ENCODE peak calls at places on chromosomes 1 and 21, in five cellular contexts. D is pancreas, R is brain microvascular endothelial cell, S is thoracic aorta, M is ascending aorta. L is an unnamed sample.
A peak's percentile ranks its signal among the peaks of the same experiment; 100 is the strongest.

GRCh38 chr1:217343907-217344306 is 287.0 kb downstream of the GPATCH2 start:
- DNase-seq in S (no peak), R (no peak), D (no peak), M (no peak), L (no peak)

GRCh38 chr1:147496571-147496970 is 44.7 kb upstream of the BCL9 start:
- DNase-seq in M (no peak), S (no peak), D (peak; percentile 17), R (peak; percentile 45), L (peak; percentile 33)

GRCh38 chr1:224114787-224115175 is 870 bp downstream of the FBXO28 start:
- DNase-seq in R (no peak), D (no peak), M (no peak), S (no peak), L (no peak)

GRCh38 chr1:11913291-11913690 is 12.9 kb downstream of the KIAA2013 start:
- DNase-seq in R (no peak), D (no peak), S (no peak), M (no peak), L (no peak)

GRCh38 chr1:56958526-56958925 is 7.3 kb downstream of the C8B start:
- DNase-seq in S (no peak), M (no peak), D (no peak), R (peak; percentile 42), L (no peak)

GRCh38 chr1:41639332-41639936 is 155.0 kb upstream of the EDN2 start:
- DNase-seq in R (peak; percentile 84), M (no peak), D (no peak), S (no peak), L (peak; percentile 76)

GRCh38 chr1:97192872-97193572 is 471.4 kb downstream of the PTBP2 start:
- DNase-seq in R (peak; percentile 98), S (no peak), D (no peak), M (no peak), L (no peak)

GRCh38 chr1:117512728-117513321 is 93.0 kb upstream of the TENT5C start:
- DNase-seq in S (no peak), M (no peak), R (no peak), D (no peak), L (no peak)

GRCh38 chr1:32972814-32973428 is 8.3 kb upstream of the RNF19B start:
- DNase-seq in D (peak; percentile 65), R (no peak), M (no peak), S (no peak), L (peak; percentile 79)

GRCh38 chr1:36321119-36321951 is 2.1 kb downstream of the EVA1B start:
- DNase-seq in R (peak; percentile 65), D (no peak), M (no peak), S (no peak), L (no peak)

GRCh38 chr21:33968082-33968997 is 52.7 kb upstream of the ATP5PO start:
- DNase-seq in M (no peak), S (no peak), R (peak; percentile 64), D (no peak), L (no peak)

GRCh38 chr1:29786195-29786594 is 549.9 kb downstream of the PTPRU start:
- DNase-seq in M (no peak), S (no peak), R (no peak), D (no peak), L (no peak)
- H3K27ac ChIP-seq in M (no peak overlapping the region), S (no peak overlapping the region), R (no peak overlapping the region), D (no peak overlapping the region), L (no peak overlapping the region)

DNA sequence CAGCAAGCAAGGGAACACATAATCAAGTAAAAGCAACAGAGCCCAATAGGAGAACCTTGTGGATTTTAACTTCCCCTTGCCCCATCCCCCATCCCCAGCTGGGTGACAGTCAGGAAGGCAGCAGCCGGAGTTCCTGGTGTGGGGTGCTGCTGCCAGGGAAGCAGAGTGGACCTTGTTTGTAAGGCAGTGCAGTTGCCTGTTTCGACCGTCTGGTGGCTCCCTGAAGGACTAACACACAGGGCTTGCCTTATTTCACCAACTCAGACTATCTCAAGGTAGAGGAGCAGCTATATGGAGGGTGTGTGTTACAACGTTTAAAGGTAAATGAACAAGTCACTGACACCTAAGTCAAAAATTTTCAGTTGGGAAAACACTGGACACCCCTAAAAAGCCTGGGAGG is 6.6 kb downstream of the KRTAP10-8 start:
- DNase-seq in M (no peak), S (no peak), D (no peak), R (peak; percentile 7), L (no peak)
- TF ChIP-seq CTCF in M (no peak), S (no peak), D (no peak), R (peak; percentile 14), L (no peak)

DNA sequence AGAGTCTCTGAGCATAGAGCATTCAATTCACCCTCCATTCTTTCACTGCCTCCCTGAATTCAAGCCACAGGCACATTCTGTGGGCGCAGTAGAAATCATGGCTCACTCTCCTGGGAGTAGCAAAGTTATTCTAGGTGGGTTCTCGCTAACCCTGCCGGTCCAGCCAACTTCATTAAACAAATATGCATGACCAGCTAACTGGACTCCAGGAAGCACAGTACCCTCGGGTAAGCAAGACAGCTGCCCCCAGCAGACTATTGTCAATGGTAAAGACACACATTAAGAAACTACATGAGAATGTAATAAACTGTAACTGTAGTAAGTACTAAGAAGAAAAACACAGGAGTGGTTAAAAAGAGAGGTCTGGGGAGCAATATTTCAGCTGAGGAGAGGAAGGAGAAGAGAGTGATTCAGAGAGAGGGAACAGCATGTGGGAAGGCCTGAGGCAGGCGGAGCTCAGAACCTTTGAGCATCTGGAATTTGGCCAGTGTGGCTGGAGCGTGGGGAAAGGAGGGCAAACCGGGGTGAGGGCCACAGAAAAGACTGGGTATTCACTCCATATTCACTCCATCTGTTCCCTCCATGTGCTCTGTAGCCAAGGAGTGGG is 7.4 kb downstream of the SLC2A5 start:
- DNase-seq in M (no peak), R (peak; percentile 18), D (no peak), S (no peak), L (no peak)
- H3K27ac ChIP-seq in M (no peak overlapping the region), R (no peak overlapping the region), D (no peak overlapping the region), S (no peak overlapping the region), L (no peak overlapping the region)

DNA sequence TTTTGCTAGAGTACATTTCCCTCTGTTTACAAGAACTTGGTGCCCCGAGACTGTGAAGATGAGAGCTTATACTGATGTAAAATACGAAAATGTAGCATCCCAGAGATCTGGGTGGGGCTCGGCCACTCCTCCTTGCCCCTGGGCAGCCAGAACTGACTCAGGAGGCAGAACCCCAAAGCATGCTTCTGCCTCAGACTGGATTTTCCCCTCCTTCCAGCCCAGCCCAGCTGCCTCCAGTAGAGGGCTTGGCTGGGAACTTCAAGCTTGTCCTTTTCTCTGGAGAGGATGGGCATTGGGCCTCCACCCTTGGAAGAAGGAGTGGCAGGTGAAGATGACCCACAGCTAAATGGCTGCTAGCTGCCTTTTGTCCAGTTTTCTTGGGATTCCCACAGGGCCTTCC is 24.3 kb upstream of the BTG2 start:
- DNase-seq in D (no peak), S (no peak), R (no peak), M (no peak), L (no peak)
- TF ChIP-seq CTCF in D (no peak), S (no peak), R (peak; percentile 22), M (no peak), L (no peak)

DNA sequence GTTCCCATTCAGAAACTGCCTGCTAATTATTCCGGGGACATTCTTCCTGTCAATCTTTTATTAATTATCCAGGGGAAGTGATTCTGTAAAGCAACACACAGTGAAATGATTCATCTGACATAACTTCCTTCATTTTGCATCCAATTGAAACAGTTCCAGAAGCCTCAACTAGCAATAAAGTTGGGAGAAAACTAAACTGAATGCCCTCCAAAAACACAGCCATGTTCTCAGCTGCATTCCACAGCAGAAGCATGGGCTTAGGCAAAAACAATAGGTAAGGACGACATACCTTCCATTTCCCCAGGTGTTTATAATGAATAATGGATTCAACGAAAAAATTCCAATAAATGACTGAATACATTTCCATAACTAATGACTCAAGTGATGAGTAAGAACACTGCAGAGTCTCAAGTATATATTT is 36.9 kb upstream of the TARBP1 start:
- DNase-seq in M (no peak), S (no peak), R (no peak), D (no peak), L (no peak)
- H3K27ac ChIP-seq in M (peak overlapping the region; percentile 64), S (peak overlapping the region; percentile 62), R (peak overlapping the region; percentile 45), D (peak overlapping the region; percentile 17), L (peak overlapping the region; percentile 48)

DNA sequence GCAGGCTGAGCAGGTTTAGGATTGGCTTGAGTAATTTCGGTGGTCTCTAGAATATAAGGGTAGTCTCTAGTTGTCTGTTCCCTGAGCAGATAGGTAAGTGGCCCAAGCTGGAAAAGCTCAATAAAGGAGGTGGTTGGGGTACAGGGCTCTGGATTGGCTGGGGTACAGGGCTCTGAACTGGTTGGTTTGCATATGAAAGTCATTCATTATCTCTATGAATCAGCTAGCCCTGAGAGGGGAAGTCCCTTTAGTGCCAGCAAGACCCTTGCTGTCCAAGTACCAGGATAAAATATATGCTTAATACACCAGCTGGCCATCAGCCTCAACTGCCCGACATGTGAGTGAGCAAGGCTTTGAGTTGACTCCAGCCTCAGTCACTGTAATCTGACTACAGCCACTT is 93.0 kb downstream of the ZBTB18 start:
- DNase-seq in S (no peak), M (no peak), R (no peak), D (no peak), L (no peak)
- TF ChIP-seq CTCF in S (no peak), M (no peak), R (no peak), D (no peak), L (no peak)

L was measured in dorsolateral prefrontal cortex.